ENCODE peak calls at places on chromosomes 1 and 21, in six cellular contexts. A is ovary, Z is body of pancreas, D is pancreas, W is bronchial epithelial cell, S is IMR-90. K is an unnamed sample.

GRCh38 chr1:219959540-219960208 is 31.3 kb upstream of the SLC30A10 start:
- DNase-seq in A (no peak), Z (no peak), D (no peak), W (no peak), S (no peak), K (no peak)

GRCh38 chr1:26417111-26417510 is 6.5 kb downstream of the LIN28A start:
- DNase-seq in A (peak), Z (peak), D (peak), W (peak), S (peak), K (peak)

GRCh38 chr1:169060010-169060722 is 46.3 kb upstream of the ATP1B1 start:
- DNase-seq in A (no peak), Z (no peak), D (no peak), W (peak), S (no peak), K (no peak)

GRCh38 chr1:223700942-223701637 is 11.2 kb upstream of the CAPN2 start:
- DNase-seq in A (peak), Z (no peak), D (no peak), W (peak), S (peak), K (peak)

GRCh38 chr1:16905112-16905855 is 9.5 kb downstream of the RNU1-2 start:
- DNase-seq in A (peak), Z (peak), D (no peak), W (peak), S (peak), K (peak)

GRCh38 chr1:171217658-171218443 is 30.4 kb upstream of the FMO1 start:
- DNase-seq in A (no peak), Z (no peak), D (no peak), W (no peak), S (no peak), K (no peak)

GRCh38 chr21:42692688-42693087 is 39.3 kb downstream of the PDE9A start:
- DNase-seq in A (no peak), Z (no peak), D (no peak), W (no peak), S (no peak), K (no peak)

GRCh38 chr1:222618880-222619321 is 1.0 kb downstream of the MIA3 start:
- DNase-seq in A (no peak), Z (peak), D (peak), W (peak), S (peak), K (peak)

GRCh38 chr21:45347048-45347711 is 57.8 kb upstream of the COL18A1 start:
- DNase-seq in A (peak), Z (no peak), D (no peak), W (no peak), S (no peak), K (no peak)

GRCh38 chr1:16975211-16975610 is 5.2 kb downstream of the MFAP2 start:
- DNase-seq in A (no peak), Z (no peak), D (no peak), W (no peak), S (no peak), K (no peak)

GRCh38 chr1:59438058-59438560 is 141.2 kb downstream of the FGGY start:
- DNase-seq in A (no peak), Z (no peak), D (no peak), W (no peak), S (no peak), K (no peak)

GRCh38 chr21:31872452-31873274 is at the start of gene HUNK:
- DNase-seq in A (peak), Z (peak), D (peak), W (no peak), S (peak), K (peak)

GRCh38 chr1:203678943-203679661 is 52.5 kb downstream of the ATP2B4 start:
- DNase-seq in A (no peak), Z (no peak), D (no peak), W (peak), S (no peak), K (no peak)

GRCh38 chr21:38327984-38328383 is 71.2 kb downstream of the KCNJ15 start:
- DNase-seq in A (no peak), Z (no peak), D (no peak), W (no peak), S (no peak), K (no peak)

GRCh38 chr1:226702957-226703831 is 35.9 kb downstream of the ITPKB start:
- DNase-seq in A (peak), Z (peak), D (peak), W (peak), S (peak), K (peak)

GRCh38 chr1:179047637-179048002 is 21.9 kb downstream of the FAM20B start:
- DNase-seq in A (no peak), Z (no peak), D (no peak), W (no peak), S (no peak), K (no peak)

GRCh38 chr1:218728994-218729393 is 383.9 kb downstream of the TGFB2 start:
- DNase-seq in A (no peak), Z (no peak), D (no peak), W (no peak), S (no peak), K (no peak)

GRCh38 chr1:11647333-11647732 is 6.9 kb downstream of the FBXO2 start:
- DNase-seq in A (no peak), Z (no peak), D (no peak), W (no peak), S (no peak), K (no peak)

GRCh38 chr1:201711101-201711597 is 117.8 kb upstream of the IPO9 start:
- DNase-seq in A (no peak), Z (no peak), D (no peak), W (no peak), S (no peak), K (no peak)

GRCh38 chr1:181423301-181423918 is 59.9 kb upstream of the CACNA1E start:
- DNase-seq in A (no peak), Z (peak), D (peak), W (peak), S (peak), K (peak)

GRCh38 chr1:205914730-205915129 is 28.5 kb downstream of the SLC26A9 start:
- DNase-seq in A (no peak), Z (peak), D (no peak), W (no peak), S (no peak), K (no peak)

GRCh38 chr1:58859769-58860455 is 76.1 kb upstream of the JUN start:
- DNase-seq in A (no peak), Z (no peak), D (no peak), W (no peak), S (no peak), K (no peak)

GRCh38 chr1:6141601-6142000 is 38.5 kb downstream of the CHD5 start:
- DNase-seq in A (no peak), Z (no peak), D (no peak), W (no peak), S (no peak), K (no peak)

GRCh38 chr1:84122780-84123382 is 21.2 kb upstream of the PRKACB start:
- DNase-seq in A (peak), Z (peak), D (no peak), W (peak), S (peak), K (peak)

GRCh38 chr1:226268421-226269124 is 40.4 kb downstream of the LIN9 start:
- DNase-seq in A (no peak), Z (peak), D (no peak), W (peak), S (peak), K (peak)

GRCh38 chr1:231606712-231607111 is 19.9 kb upstream of the DISC1 start:
- DNase-seq in A (no peak), Z (no peak), D (no peak), W (peak), S (peak), K (peak)

GRCh38 chr1:24236170-24237045 is 49.3 kb upstream of the IFNLR1 start:
- DNase-seq in A (no peak), Z (no peak), D (no peak), W (peak), S (peak), K (peak)

GRCh38 chr1:189769448-189769847 is 708.2 kb downstream of the BRINP3 start:
- DNase-seq in A (no peak), Z (no peak), D (no peak), W (no peak), S (peak), K (peak)

GRCh38 chr1:23400324-23401110 is 24.0 kb downstream of the TCEA3 start:
- DNase-seq in A (peak), Z (no peak), D (no peak), W (no peak), S (peak), K (peak)

GRCh38 chr1:52238887-52239707 is 97.2 kb downstream of the ZFYVE9 start:
- DNase-seq in A (no peak), Z (no peak), D (no peak), W (peak), S (peak), K (peak)

GRCh38 chr1:31651766-31652165 is 7.1 kb upstream of the PEF1 start:
- DNase-seq in A (no peak), Z (no peak), D (no peak), W (no peak), S (no peak), K (no peak)

GRCh38 chr1:109482796-109483638 is 688 bp upstream of the ATXN7L2 start:
- DNase-seq in A (peak), Z (peak), D (peak), W (no peak), S (peak), K (no peak)

GRCh38 chr1:223700388-223700918 is 11.9 kb upstream of the CAPN2 start:
- DNase-seq in A (no peak), Z (no peak), D (no peak), W (no peak), S (peak), K (no peak)

GRCh38 chr21:36510911-36511310 is 31.0 kb upstream of the CLDN14 start:
- DNase-seq in A (no peak), Z (no peak), D (no peak), W (no peak), S (no peak), K (no peak)

GRCh38 chr21:45618846-45619485 is 24.6 kb upstream of the PCBP3 start:
- DNase-seq in A (no peak), Z (no peak), D (no peak), W (no peak), S (no peak), K (peak)

GRCh38 chr1:117656202-117656641 is 50.4 kb downstream of the TENT5C start:
- DNase-seq in A (no peak), Z (no peak), D (no peak), W (no peak), S (no peak), K (no peak)

GRCh38 chr1:58823481-58824010 is 39.7 kb upstream of the JUN start:
- DNase-seq in A (no peak), Z (no peak), D (no peak), W (peak), S (peak), K (peak)

DNA sequence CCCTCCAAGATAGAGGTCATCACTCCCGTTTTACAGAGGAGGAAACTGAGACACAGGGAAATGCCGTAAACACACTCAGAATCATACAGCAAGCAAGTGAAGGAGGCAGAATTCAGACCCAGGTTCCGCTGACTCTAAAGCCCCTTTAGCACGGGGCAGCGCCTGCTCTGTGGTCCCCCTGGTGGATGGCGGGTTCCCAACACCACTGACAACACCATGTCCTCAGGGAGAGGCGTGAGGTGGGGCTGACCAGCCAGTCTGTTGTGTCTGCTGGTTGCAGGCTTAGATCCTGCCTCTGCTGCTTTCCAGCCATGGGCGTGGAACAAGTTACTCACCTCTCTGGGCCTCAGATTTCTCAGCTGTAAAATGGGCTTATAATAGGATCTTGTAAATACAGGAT is 617.3 kb downstream of the MATN1 start:
- DNase-seq in A (no peak), Z (peak), D (peak), W (peak), S (peak), K (no peak)
- TF ChIP-seq CTCF in A (peak), Z (no peak), D (peak), W (peak), S (peak), K (peak)

GRCh38 chr1:209405183-209405823 is 178.2 kb upstream of the CAMK1G start:
- DNase-seq in A (no peak), Z (no peak), D (no peak), W (peak), S (peak), K (peak)
- H3K4me3 ChIP-seq in A (no peak), Z (no peak), D (no peak), W (no peak), S (peak), K (no peak)

DNA sequence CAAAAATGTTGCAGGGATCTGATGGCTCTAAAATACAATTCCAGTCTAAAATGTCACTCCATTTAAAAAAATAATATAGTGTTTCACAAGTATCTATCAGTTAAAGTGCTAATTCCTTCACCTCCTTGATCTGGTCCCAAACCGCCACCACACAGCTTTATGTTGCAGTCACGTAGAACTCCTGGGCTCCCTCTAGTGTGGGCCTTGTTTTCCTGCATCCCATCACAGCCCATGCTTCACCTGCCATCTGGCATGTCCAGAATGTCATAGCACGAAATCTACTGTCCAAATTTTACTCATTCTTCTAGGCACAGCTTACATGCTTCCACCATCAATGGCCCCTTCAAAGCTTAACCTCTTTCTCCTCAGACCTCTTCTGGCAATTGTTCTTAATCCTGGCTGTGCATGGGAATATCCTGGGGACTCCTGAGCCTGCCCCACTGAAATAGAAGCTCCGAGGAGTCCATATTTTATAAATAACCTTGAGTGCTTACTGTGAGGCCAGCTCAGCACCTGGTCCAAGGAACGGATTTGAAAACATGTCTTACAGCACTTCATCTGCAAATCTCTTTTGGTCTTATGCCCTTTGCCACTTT is 15.5 kb downstream of the FYB2 start:
- DNase-seq in A (no peak), Z (peak), D (no peak), W (peak), S (peak), K (no peak)
- TF ChIP-seq CTCF in A (no peak), Z (no peak), D (peak), W (peak), S (peak), K (peak)

GRCh38 chr1:36320767-36321118 is 2.7 kb downstream of the EVA1B start:
- DNase-seq in A (no peak), Z (no peak), D (peak), W (no peak), S (no peak), K (no peak)
- H3K4me3 ChIP-seq in A (peak), Z (no peak), D (peak), W (no peak), S (no peak), K (peak)

DNA sequence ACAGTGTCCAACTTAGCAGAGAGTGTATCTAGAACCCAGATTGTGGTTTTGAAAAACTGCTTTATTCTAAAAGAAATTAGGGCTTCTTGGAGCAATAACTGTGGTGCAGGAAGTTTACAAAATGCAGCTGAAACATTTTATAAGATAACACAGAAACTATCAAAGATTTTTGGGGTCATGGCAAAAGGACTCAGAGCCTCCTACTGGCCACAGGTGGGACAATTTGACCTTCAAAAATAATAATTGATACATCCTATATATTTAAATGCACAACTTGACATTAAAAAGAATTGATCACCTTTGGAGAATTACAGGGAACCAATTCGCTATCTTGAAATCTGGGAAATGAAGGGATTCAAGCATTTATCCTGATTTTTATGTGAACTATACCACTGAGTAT is 235.2 kb downstream of the RPS6KC1 start:
- DNase-seq in A (no peak), Z (no peak), D (no peak), W (no peak), S (no peak), K (no peak)
- TF ChIP-seq CTCF in A (no peak), Z (no peak), D (no peak), W (no peak), S (peak), K (no peak)

DNA sequence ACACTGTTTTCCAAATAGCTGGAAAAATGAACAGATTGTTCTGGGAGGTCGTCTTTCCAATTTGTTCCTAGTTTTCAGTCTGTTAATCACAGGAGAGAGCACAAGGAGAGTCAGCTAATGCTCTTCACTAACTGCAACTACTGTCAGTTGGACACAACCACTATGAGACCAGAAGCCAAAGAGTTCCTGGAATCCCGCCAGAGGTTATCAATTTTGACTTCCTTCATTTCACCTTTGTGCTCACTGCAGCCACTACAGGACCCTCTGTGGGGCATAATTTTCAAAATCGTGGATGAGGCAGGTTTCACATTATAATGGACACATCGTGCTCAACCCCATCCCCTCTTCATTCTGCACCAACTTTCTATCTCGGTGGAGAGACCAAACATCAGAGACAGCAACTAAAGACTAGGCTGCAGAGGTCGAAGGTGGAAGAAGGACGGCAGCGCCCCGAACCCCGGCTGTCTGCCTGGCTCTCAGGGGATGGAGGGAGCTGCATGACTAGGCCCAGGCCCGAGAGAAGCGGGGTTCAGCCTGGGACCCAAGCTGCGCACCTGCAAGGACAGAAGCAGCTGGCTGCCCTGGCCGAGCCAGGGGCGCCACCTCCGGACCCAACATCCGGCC is 597 bp downstream of the KIAA0319L start:
- DNase-seq in A (no peak), Z (no peak), D (no peak), W (no peak), S (no peak), K (no peak)
- H3K4me3 ChIP-seq in A (peak), Z (peak), D (peak), W (peak), S (peak), K (peak)

GRCh38 chr1:94322696-94323095 is 85.3 kb upstream of the ARHGAP29 start:
- DNase-seq in A (no peak), Z (no peak), D (no peak), W (peak), S (no peak), K (no peak)
- TF ChIP-seq CTCF in A (no peak), Z (no peak), D (no peak), W (no peak), S (no peak), K (no peak)

GRCh38 chr1:155961937-155962336 is 16.4 kb downstream of the ARHGEF2 start:
- DNase-seq in A (peak), Z (no peak), D (no peak), W (peak), S (peak), K (peak)
- H3K4me3 ChIP-seq in A (no peak), Z (no peak), D (no peak), W (no peak), S (no peak), K (no peak)

DNA sequence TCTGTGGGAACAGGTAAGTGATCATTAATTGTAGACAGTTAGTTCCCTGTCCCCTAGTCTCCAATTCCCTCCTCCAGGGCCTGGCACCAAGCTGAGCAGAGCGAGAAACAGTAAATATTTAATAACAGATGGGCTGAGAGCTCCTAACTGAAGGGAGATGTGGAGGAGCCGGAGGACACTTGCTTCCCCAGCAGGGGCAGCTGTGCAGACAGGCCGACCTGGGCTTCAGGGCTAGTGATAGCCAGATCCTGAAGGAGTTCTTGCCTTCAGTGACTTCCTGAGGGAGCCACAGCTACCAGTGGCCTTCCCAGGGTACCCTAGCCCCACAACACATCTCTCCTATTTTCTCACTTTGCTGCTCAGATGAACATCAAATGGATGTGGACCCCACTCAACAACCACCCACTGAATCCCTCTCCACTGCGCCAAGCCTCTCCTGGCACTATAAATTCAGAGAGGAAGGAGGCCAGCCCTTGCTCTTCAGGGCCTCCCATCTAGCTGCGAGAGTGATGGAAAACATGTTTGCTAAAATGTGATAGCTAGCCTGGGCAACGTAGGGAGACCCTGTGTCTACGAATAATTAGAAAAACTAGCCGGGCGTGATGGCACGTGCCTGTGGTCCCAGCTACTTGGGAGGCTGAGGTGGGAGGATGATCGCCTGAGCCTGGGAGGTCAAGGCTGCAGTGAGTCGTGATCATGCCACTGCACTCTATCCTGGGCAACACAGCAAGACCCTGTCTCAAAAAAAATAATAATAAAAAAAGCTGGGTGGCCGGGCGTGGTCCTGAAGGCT is 26.9 kb upstream of the SYNC start:
- DNase-seq in A (no peak), Z (no peak), D (no peak), W (no peak), S (peak), K (no peak)
- TF ChIP-seq CTCF in A (no peak), Z (no peak), D (no peak), W (no peak), S (no peak), K (peak)